ENCODE peak calls at places on chromosomes 13 and 19, in six cellular contexts. R is ascending aorta; F is AG09309; N is heart right ventricle; D is iPS DF 6.9; A is CD4-positive, CD25-positive, alpha-beta regulatory T cell. Q is an unnamed sample.

GRCh38 chr19:37989855-37990254 is 82.8 kb downstream of the SIPA1L3 start:
- DNase-seq in R (no peak), F (no peak), N (no peak), D (no peak), A (no peak), Q (no peak)

GRCh38 chr13:89726690-89727435 is 1620.6 kb upstream of the MIR17HG start:
- DNase-seq in R (no peak), F (no peak), N (no peak), D (no peak), A (no peak), Q (peak)

GRCh38 chr13:113903361-113903760 is 39.5 kb upstream of the GAS6 start:
- DNase-seq in R (peak), F (no peak), N (no peak), D (no peak), A (no peak), Q (no peak)

GRCh38 chr13:21539687-21540086 is 64.3 kb downstream of the MICU2 start:
- DNase-seq in R (no peak), F (no peak), N (no peak), D (no peak), A (no peak), Q (no peak)

GRCh38 chr19:45213031-45213430 is 32.2 kb downstream of the EXOC3L2 start:
- DNase-seq in R (no peak), F (no peak), N (no peak), D (no peak), A (no peak), Q (no peak)

GRCh38 chr19:3234800-3235199 is 10.3 kb downstream of the CELF5 start:
- DNase-seq in R (no peak), F (no peak), N (no peak), D (no peak), A (no peak), Q (no peak)

GRCh38 chr13:63605962-63606361 is 2190.3 kb upstream of the PCDH20 start:
- DNase-seq in R (no peak), F (no peak), N (no peak), D (no peak), A (no peak), Q (peak)

GRCh38 chr19:38035515-38036495 is 128.8 kb downstream of the SIPA1L3 start:
- DNase-seq in R (no peak), F (no peak), N (peak), D (no peak), A (no peak), Q (no peak)

GRCh38 chr13:50085063-50085462 is 69.8 kb downstream of the KCNRG start:
- DNase-seq in R (no peak), F (no peak), N (no peak), D (no peak), A (peak), Q (no peak)

GRCh38 chr19:49073514-49074378 is 1.2 kb upstream of the KCNA7 start:
- DNase-seq in R (no peak), F (no peak), N (no peak), D (no peak), A (no peak), Q (no peak)

GRCh38 chr19:47573076-47574026 is at the start of gene ZNF541:
- DNase-seq in R (peak), F (no peak), N (peak), D (no peak), A (peak), Q (peak)

GRCh38 chr19:8500158-8500557 is 2.3 kb downstream of the PRAM1 start:
- DNase-seq in R (no peak), F (no peak), N (no peak), D (no peak), A (no peak), Q (no peak)

GRCh38 chr13:52847322-52847681 is 1.1 kb downstream of the PCDH8 start:
- DNase-seq in R (no peak), F (no peak), N (no peak), D (no peak), A (no peak), Q (no peak)

GRCh38 chr19:30076751-30077670 is 135.0 kb downstream of the URI1 start:
- DNase-seq in R (peak), F (no peak), N (no peak), D (no peak), A (no peak), Q (no peak)

GRCh38 chr13:114339779-114340534 is 25.7 kb downstream of the CHAMP1 start:
- DNase-seq in R (no peak), F (no peak), N (no peak), D (no peak), A (peak), Q (no peak)

GRCh38 chr19:7292950-7293794 is 1.0 kb downstream of the INSR start:
- DNase-seq in R (peak), F (no peak), N (peak), D (no peak), A (no peak), Q (no peak)

GRCh38 chr13:37889811-37890210 is 20.2 kb upstream of the TRPC4 start:
- DNase-seq in R (no peak), F (no peak), N (no peak), D (no peak), A (no peak), Q (no peak)

GRCh38 chr13:96091932-96092253 is 2.0 kb downstream of the HS6ST3 start:
- DNase-seq in R (no peak), F (no peak), N (no peak), D (no peak), A (no peak), Q (no peak)

GRCh38 chr19:4304509-4305252 is at the start of gene FSD1:
- DNase-seq in R (no peak), F (no peak), N (peak), D (peak), A (peak), Q (no peak)

GRCh38 chr19:33814181-33815165 is 17.8 kb downstream of the KCTD15 start:
- DNase-seq in R (peak), F (no peak), N (no peak), D (no peak), A (no peak), Q (no peak)

GRCh38 chr13:93079294-93079693 is 147.3 kb upstream of the GPC6 start:
- DNase-seq in R (no peak), F (no peak), N (no peak), D (no peak), A (no peak), Q (peak)

GRCh38 chr13:100088282-100088647 is 628 bp upstream of the PCCA start:
- DNase-seq in R (no peak), F (no peak), N (no peak), D (no peak), A (no peak), Q (no peak)

GRCh38 chr13:100088648-100089601 is at the start of gene PCCA:
- DNase-seq in R (peak), F (peak), N (peak), D (peak), A (peak), Q (peak)

GRCh38 chr13:100095498-100095897 is 6.6 kb downstream of the PCCA start:
- DNase-seq in R (no peak), F (no peak), N (no peak), D (no peak), A (no peak), Q (no peak)

GRCh38 chr13:100089633-100090032 is 740 bp downstream of the PCCA start:
- DNase-seq in R (no peak), F (no peak), N (no peak), D (no peak), A (peak), Q (no peak)

DNA sequence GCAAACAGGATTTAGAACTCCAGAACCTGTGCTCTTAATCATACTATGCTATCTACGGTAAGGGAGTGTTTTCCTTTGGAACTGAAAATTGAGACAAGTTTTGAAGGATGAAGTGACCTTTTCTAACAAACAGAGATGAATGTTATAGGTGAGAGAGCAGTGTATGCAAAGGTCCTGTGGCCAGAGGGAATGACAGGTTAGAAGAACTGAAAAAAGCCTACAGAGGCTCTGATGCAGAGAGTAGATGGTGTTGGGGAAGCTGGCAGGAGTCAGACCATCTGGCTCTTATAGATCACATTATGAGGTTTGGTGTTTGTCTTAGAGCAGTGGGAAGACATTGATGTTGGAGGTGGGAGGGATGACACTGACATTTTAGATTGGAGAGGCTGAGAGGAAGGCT is 2.0 kb downstream of the PCCA start:
- DNase-seq in R (no peak), F (no peak), N (no peak), D (no peak), A (no peak), Q (no peak)
- H3K4me3 ChIP-seq in R (no peak), F (no peak), N (no peak), D (no peak), A (peak), Q (no peak)

DNA sequence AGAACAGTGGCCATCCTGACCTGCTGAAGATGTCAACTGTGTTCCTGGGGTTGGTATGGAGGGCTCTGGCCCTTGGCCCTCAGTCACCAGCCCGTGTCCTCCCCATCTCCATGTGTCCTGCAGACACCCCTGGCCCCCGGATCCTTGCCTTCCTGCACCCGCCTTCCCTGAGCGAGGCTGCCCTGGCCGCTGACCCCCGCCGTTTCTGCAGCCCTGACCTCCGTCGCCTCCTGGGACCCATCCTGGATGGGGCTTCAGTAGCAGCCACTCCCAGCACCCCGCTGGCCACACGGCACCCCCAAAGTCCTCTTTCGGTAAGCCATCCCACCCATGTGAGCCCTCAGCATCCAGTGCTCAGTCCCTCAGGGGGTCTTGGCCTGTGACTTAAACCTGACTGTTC is 24.8 kb downstream of the HIF3A start:
- DNase-seq in R (no peak), F (no peak), N (no peak), D (no peak), A (no peak), Q (no peak)
- H3K4me3 ChIP-seq in R (no peak), F (no peak), N (no peak), D (no peak), A (no peak), Q (no peak)

GRCh38 chr19:17353386-17353785 is 16.0 kb downstream of the GTPBP3 start:
- DNase-seq in R (no peak), F (no peak), N (no peak), D (no peak), A (no peak), Q (no peak)

GRCh38 chr19:17359905-17360800 is 17.0 kb downstream of the PLVAP start:
- DNase-seq in R (no peak), F (no peak), N (no peak), D (no peak), A (no peak), Q (no peak)

GRCh38 chr19:17358395-17358794 is 18.7 kb downstream of the PLVAP start:
- DNase-seq in R (peak), F (no peak), N (no peak), D (no peak), A (no peak), Q (no peak)

GRCh38 chr19:17357724-17358123 is 19.4 kb downstream of the PLVAP start:
- DNase-seq in R (no peak), F (no peak), N (no peak), D (no peak), A (no peak), Q (no peak)

DNA sequence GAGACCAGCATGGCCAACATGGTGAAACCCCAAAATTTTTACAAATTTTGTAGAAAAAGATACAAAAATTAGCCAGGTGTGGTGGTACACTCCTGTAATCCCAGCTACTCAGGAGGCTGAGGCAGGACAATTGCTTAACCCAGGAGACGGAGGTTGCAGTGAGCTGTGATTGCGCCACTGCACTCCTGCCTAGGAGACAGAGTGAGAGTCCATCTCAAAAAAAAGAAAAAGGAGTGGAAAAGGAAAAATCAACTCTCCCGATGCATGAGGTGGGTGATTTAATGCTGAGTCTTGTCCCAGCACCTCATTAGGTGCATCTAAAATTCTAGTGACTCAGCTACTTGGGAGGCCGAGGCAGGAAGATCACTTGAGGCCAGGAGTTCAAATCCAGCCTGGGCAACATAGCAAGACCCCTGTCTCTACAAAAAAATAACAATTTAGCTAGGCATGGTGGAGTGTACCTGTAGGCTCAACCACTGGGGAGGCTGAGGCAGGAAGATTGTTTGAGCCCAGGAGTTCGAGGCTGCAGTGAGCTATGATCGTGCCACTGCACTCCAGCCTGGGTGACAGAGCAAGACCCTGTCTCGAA is 19.8 kb downstream of the GTPBP3 start:
- DNase-seq in R (no peak), F (no peak), N (no peak), D (no peak), A (no peak), Q (no peak)
- H3K4me3 ChIP-seq in R (no peak), F (no peak), N (no peak), D (no peak), A (no peak), Q (no peak)

GRCh38 chr19:10587839-10588150 is 683 bp upstream of the AP1M2 start:
- DNase-seq in R (no peak), F (no peak), N (no peak), D (no peak), A (no peak), Q (no peak)

GRCh38 chr19:10593148-10593547 is 6.0 kb upstream of the AP1M2 start:
- DNase-seq in R (no peak), F (no peak), N (no peak), D (no peak), A (no peak), Q (no peak)

GRCh38 chr19:10586396-10586795 is 716 bp downstream of the AP1M2 start:
- DNase-seq in R (no peak), F (no peak), N (no peak), D (no peak), A (no peak), Q (no peak)

GRCh38 chr19:10583021-10583776 is 3.9 kb downstream of the AP1M2 start:
- DNase-seq in R (no peak), F (no peak), N (no peak), D (no peak), A (no peak), Q (no peak)

DNA sequence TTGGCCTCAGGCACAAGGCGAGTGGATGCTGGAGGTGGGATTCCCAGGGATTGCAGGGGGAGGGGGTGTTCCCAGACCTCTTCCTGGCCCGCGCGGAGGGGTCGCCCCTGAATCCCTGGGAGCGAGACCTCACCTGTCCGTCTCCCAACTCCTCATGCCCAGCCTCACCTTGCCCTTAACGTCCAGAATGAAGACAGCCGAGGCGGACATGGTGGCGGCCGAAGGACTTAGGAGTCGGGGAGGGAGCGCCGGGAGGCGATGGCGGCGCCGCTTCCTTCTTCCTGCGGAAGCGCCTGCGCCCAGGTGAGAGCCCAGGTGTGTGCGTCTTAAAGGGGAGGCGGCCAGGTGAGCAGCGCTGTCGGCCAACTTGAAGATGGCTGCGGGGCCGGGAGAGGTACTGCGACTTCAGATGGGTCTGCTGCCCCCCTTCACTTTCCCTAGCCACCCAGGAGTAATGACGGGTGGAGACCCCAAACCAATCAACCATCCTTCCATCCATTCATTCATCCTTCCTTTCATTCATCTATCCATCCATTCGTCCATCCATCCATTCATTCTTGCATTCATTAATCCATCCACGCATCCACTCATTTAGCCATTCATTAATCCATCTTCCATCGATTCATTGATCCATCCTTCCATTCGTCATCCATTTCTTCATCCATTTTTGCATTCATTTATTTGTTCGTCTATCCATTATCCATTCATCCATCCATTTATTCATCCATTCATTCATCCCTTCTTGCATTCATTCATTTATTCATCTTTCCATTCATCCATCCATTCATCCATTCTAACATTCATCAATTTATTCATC is at the start of gene AP1M2:
- DNase-seq in R (no peak), F (no peak), N (no peak), D (no peak), A (no peak), Q (no peak)
- H3K4me3 ChIP-seq in R (no peak), F (no peak), N (no peak), D (peak), A (no peak), Q (no peak)

GRCh38 chr13:42991892-42992584 is at the start of gene EPSTI1:
- DNase-seq in R (peak), F (no peak), N (peak), D (no peak), A (peak), Q (no peak)

GRCh38 chr13:42994878-42995277 is 2.8 kb upstream of the EPSTI1 start:
- DNase-seq in R (no peak), F (no peak), N (no peak), D (no peak), A (no peak), Q (no peak)

GRCh38 chr13:42990147-42990990 is 1.7 kb downstream of the EPSTI1 start:
- DNase-seq in R (no peak), F (no peak), N (no peak), D (no peak), A (peak), Q (no peak)

GRCh38 chr13:42990991-42991891 is 800 bp downstream of the EPSTI1 start:
- DNase-seq in R (no peak), F (no peak), N (no peak), D (no peak), A (no peak), Q (no peak)

DNA sequence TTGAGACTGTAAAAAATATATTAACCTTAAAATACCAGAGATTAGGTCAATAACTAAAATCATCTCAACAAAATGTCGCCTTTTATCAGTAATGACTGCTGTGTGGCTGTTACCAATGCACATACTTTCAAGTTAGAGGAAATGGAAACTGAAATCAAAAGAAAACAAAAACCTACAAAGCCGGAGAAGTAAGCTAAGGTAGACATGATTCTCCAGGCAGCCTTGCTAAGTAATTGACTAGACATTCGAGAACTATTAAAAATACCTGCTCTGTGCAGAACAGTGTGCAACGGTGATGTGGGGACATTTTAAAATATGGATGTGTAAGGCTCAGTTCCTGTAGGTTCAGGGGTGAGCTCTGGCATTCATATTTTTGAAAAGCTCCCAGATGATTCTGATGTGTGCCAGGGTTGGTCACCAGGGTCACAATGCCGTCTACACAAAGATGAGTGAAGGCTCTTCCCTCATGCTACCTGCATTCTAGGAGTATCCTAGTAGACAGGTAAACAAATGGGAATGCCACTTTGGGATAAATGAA is 613 bp upstream of the EPSTI1 start:
- DNase-seq in R (no peak), F (no peak), N (no peak), D (no peak), A (peak), Q (no peak)
- H3K4me3 ChIP-seq in R (peak), F (peak), N (peak), D (no peak), A (peak), Q (peak)

GRCh38 chr19:13001166-13001501 is 5.9 kb downstream of the NFIX start:
- DNase-seq in R (no peak), F (no peak), N (no peak), D (no peak), A (no peak), Q (no peak)
- H3K4me3 ChIP-seq in R (no peak), F (no peak), N (peak), D (no peak), A (no peak), Q (no peak)

GRCh38 chr19:15367439-15367838 is 12.1 kb downstream of the AKAP8 start:
- DNase-seq in R (no peak), F (no peak), N (no peak), D (no peak), A (no peak), Q (no peak)

GRCh38 chr19:15365264-15365663 is 14.3 kb downstream of the AKAP8 start:
- DNase-seq in R (no peak), F (no peak), N (no peak), D (no peak), A (no peak), Q (no peak)

GRCh38 chr19:15369594-15369891 is 10.0 kb downstream of the AKAP8 start:
- DNase-seq in R (no peak), F (no peak), N (no peak), D (no peak), A (no peak), Q (no peak)

GRCh38 chr19:15368798-15369593 is 10.6 kb downstream of the AKAP8 start:
- DNase-seq in R (no peak), F (no peak), N (no peak), D (no peak), A (no peak), Q (no peak)

GRCh38 chr19:15368051-15368632 is 11.4 kb downstream of the AKAP8 start:
- DNase-seq in R (no peak), F (no peak), N (no peak), D (no peak), A (no peak), Q (no peak)
- H3K4me3 ChIP-seq in R (no peak), F (no peak), N (no peak), D (no peak), A (no peak), Q (no peak)